ENCODE peak calls at places on chromosomes 1 and 21, in five cellular contexts. Y, X, Z, C and E are unnamed samples.

GRCh38 chr21:38910390-38911008 is 104.8 kb downstream of the ETS2 start:
- DNase-seq in Y (peak; percentile 89), X (no peak), Z (no peak), C (no peak), E (no peak)

GRCh38 chr1:156571959-156572662 is at the start of gene IQGAP3:
- DNase-seq in Y (peak; percentile 81), X (peak; percentile 72), Z (peak; percentile 51), C (no peak), E (peak; percentile 93)

GRCh38 chr1:172902861-172903381 is 147.8 kb downstream of the TNFSF18 start:
- DNase-seq in Y (peak; percentile 84), X (peak; percentile 92), Z (peak; percentile 90), C (no peak), E (peak; percentile 88)

GRCh38 chr1:21335750-21336168 is 45.5 kb upstream of the ECE1 start:
- DNase-seq in Y (peak; percentile 81), X (no peak), Z (no peak), C (no peak), E (peak; percentile 60)

GRCh38 chr1:206479164-206480125 is 9.2 kb downstream of the IKBKE start:
- DNase-seq in Y (peak; percentile 49), X (peak; percentile 67), Z (peak; percentile 53), C (peak; percentile 40), E (peak; percentile 92)

GRCh38 chr1:214004014-214004413 is 16.2 kb downstream of the PROX1 start:
- DNase-seq in Y (no peak), X (no peak), Z (no peak), C (no peak), E (no peak)

GRCh38 chr1:212161231-212161781 is 123.9 kb upstream of the PPP2R5A start:
- DNase-seq in Y (peak; percentile 86), X (peak; percentile 91), Z (peak; percentile 88), C (no peak), E (peak; percentile 56)

GRCh38 chr1:216721878-216722277 is 1.4 kb downstream of the ESRRG start:
- DNase-seq in Y (no peak), X (no peak), Z (no peak), C (no peak), E (no peak)

GRCh38 chr1:58585166-58585565 is 8.1 kb upstream of the TACSTD2 start:
- DNase-seq in Y (no peak), X (no peak), Z (no peak), C (no peak), E (no peak)

GRCh38 chr1:217462159-217462558 is 168.7 kb downstream of the GPATCH2 start:
- DNase-seq in Y (no peak), X (peak; percentile 6), Z (no peak), C (no peak), E (no peak)

GRCh38 chr1:32892368-32893197 is 6.3 kb downstream of the HPCA start:
- DNase-seq in Y (no peak), X (peak; percentile 36), Z (no peak), C (no peak), E (peak; percentile 52)

GRCh38 chr1:183185941-183186490 is at the start of gene LAMC2:
- DNase-seq in Y (peak; percentile 99), X (peak; percentile 78), Z (peak; percentile 66), C (no peak), E (no peak)

GRCh38 chr1:61056674-61057439 is 25.5 kb upstream of the NFIA start:
- DNase-seq in Y (peak; percentile 53), X (peak; percentile 36), Z (peak; percentile 16), C (no peak), E (peak; percentile 79)

GRCh38 chr1:150621497-150622113 is 7.8 kb downstream of the ENSA start:
- DNase-seq in Y (no peak), X (peak; percentile 53), Z (peak; percentile 46), C (no peak), E (peak; percentile 85)

GRCh38 chr21:42553435-42553834 is 39.8 kb downstream of the SLC37A1 start:
- DNase-seq in Y (no peak), X (no peak), Z (no peak), C (no peak), E (no peak)

GRCh38 chr1:46819335-46819734 is 20.5 kb downstream of the CYP4B1 start:
- DNase-seq in Y (no peak), X (no peak), Z (no peak), C (no peak), E (no peak)

GRCh38 chr21:45417256-45417950 is 12.4 kb downstream of the COL18A1 start:
- DNase-seq in Y (no peak), X (peak; percentile 44), Z (no peak), C (no peak), E (no peak)

GRCh38 chr1:154546264-154547043 is 12.0 kb downstream of the UBE2Q1 start:
- DNase-seq in Y (peak; percentile 44), X (peak; percentile 41), Z (no peak), C (peak; percentile 8), E (peak; percentile 69)

GRCh38 chr1:117658676-117659075 is 52.8 kb downstream of the TENT5C start:
- DNase-seq in Y (no peak), X (no peak), Z (no peak), C (no peak), E (no peak)

GRCh38 chr1:50977575-50978143 is 7.6 kb downstream of the CDKN2C start:
- DNase-seq in Y (peak; percentile 31), X (peak; percentile 51), Z (no peak), C (no peak), E (peak; percentile 76)

GRCh38 chr1:44554706-44555105 is 119.6 kb downstream of the TMEM53 start:
- DNase-seq in Y (peak; percentile 65), X (no peak), Z (no peak), C (no peak), E (no peak)

GRCh38 chr21:39003982-39004775 is 179.1 kb downstream of the PSMG1 start:
- DNase-seq in Y (no peak), X (peak; percentile 39), Z (peak; percentile 22), C (no peak), E (no peak)

GRCh38 chr1:237093706-237094105 is 51.7 kb downstream of the RYR2 start:
- DNase-seq in Y (no peak), X (no peak), Z (no peak), C (no peak), E (no peak)

GRCh38 chr1:214934035-214934434 is 148.5 kb upstream of the KCNK2 start:
- DNase-seq in Y (no peak), X (no peak), Z (no peak), C (no peak), E (no peak)

GRCh38 chr1:210132582-210132981 is 100.0 kb upstream of the SERTAD4 start:
- DNase-seq in Y (peak; percentile 11), X (peak; percentile 27), Z (peak; percentile 15), C (peak; percentile 44), E (peak; percentile 65)

GRCh38 chr1:42529724-42530161 is 66.7 kb downstream of the CCDC30 start:
- DNase-seq in Y (peak; percentile 96), X (peak; percentile 70), Z (peak; percentile 67), C (no peak), E (peak; percentile 3)

GRCh38 chr1:179742717-179743678 is at the start of gene FAM163A:
- DNase-seq in Y (no peak), X (no peak), Z (no peak), C (no peak), E (peak; percentile 21)

GRCh38 chr1:26015358-26015757 is 6.2 kb upstream of the EXTL1 start:
- DNase-seq in Y (no peak), X (no peak), Z (no peak), C (no peak), E (peak; percentile 92)

DNA sequence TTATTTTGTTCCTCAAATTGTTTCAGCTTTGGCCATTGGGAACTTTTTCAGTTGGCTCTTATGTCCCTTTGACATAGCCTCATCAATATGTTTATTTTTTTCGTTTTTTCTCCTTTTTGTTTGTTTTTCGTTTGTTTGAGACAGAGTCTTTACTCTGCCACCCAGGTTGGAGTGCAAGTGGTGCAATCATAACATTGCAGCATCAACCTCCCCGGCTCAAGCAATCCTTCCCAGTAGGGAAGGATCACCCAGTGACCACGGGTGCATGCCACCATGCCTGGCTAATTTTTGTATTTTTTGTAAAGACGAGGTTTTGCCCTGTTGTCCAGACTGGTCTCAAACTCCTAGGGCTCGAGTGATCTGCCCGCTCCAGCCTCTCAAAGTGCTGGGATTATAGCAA is 8.1 kb downstream of the POLR3GL start:
- DNase-seq in Y (no peak), X (no peak), Z (no peak), C (no peak), E (no peak)
- H3K4me3 ChIP-seq in Y (no peak overlapping the region), X (no peak overlapping the region), Z (no peak overlapping the region), C (no peak overlapping the region), E (no peak overlapping the region)

GRCh38 chr1:29321176-29321575 is 84.9 kb downstream of the PTPRU start:
- DNase-seq in Y (no peak), X (no peak), Z (no peak), C (no peak), E (no peak)
- H3K9me3 ChIP-seq in Y (no peaks in the 10 kb centered on the region), X (no peaks in the 10 kb centered on the region), Z (no peaks in the 10 kb centered on the region), C (no peaks in the 10 kb centered on the region), E (no peaks in the 10 kb centered on the region)

DNA sequence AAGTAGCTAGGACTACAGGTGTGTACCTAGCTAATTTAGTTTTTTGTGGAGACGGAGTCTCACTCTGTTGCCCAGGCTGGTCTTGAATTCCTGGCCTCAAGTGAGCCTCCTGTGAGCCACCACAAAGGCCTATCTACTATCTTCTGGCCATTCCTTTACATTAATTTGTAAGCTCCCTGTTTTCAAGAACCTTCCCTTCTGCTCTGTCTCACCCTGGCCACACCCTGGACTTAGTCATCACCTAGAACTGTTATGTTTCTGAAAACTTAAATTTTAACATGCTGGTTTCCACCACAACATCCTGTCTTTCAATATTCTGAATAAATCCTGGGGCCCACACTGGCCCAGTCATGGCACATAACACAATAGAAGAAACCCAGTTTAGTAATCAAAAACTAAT is 4.9 kb upstream of the B4GALT3 start:
- DNase-seq in Y (peak; percentile 87), X (peak; percentile 54), Z (peak; percentile 33), C (no peak), E (no peak)
- H3K9ac ChIP-seq in Y (no peak overlapping the region), X (no peak overlapping the region), Z (no peak overlapping the region), C (no peak overlapping the region), E (peak overlapping the region; percentile 27)

GRCh38 chr1:200034821-200035396 is 7.4 kb downstream of the NR5A2 start:
- DNase-seq in Y (no peak), X (peak; percentile 28), Z (no peak), C (no peak), E (peak; percentile 60)
- H3K4me3 ChIP-seq in Y (no peak overlapping the region), X (peak overlapping the region; percentile 38), Z (peak overlapping the region; percentile 20), C (no peak overlapping the region), E (peak overlapping the region; percentile 62)

DNA sequence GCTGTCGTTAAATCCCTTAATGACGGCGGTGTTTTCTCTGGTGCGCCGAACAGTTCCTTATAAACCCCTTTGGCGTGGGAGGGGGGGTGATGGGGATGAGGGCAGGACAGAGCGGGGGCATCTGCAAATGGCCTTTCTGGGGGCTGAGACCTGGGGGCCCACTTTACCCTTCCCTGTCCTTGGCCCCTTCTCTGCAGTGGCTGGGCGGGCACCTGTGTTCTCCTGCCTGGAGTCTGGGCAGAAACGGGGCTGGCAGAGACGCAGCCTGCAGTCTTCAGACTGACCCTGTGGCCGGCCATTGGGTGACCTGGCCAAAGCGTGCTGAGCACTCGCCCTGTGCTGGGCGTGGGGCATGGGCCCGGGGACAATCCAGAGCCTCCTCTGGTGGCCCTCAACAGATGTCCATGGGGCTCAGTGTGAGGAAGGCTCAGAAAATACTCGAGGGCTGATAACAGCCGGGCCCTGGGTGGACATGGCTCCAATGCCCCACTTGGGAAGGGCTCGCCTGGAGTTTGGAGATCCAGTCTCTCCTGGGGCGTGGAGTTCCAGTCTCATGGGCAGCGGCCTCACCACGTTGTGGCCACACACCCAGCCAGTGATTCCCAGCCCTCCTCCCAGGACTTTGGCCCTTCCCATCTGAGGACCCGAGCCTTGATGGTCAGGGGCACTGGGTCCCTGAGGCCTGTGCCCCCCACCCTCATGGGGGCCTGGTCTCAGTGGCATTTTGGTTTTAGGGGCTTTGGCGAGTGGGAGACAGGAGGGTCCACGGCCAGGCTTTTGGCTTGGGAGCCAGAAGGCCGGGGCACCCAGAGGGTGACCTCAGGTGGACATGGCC is 50.7 kb upstream of the ACTRT2 start:
- DNase-seq in Y (no peak), X (no peak), Z (no peak), C (no peak), E (no peak)
- H3K9me3 ChIP-seq in Y (peaks cover 36% of the 10 kb centered on the region), X (no peaks in the 10 kb centered on the region), Z (no peaks in the 10 kb centered on the region), C (no peaks in the 10 kb centered on the region), E (no peaks in the 10 kb centered on the region)

GRCh38 chr1:245156041-245156735 is 1.4 kb downstream of the KIF26B start:
- DNase-seq in Y (peak; percentile 82), X (peak; percentile 71), Z (peak; percentile 59), C (no peak), E (peak; percentile 95)
- H3K9ac ChIP-seq in Y (peak overlapping the region; percentile 14), X (peak overlapping the region; percentile 52), Z (peak overlapping the region; percentile 72), C (no peak overlapping the region), E (peak overlapping the region; percentile 77)